ENCODE peak calls at places on chromosomes 13 and 19, in nine cellular contexts. T, A, Q, L, V, J, C, I and G are unnamed samples.

GRCh38 chr19:5114713-5115112 is 145.8 kb downstream of the KDM4B start:
- DNase-seq in L (no peak), V (no peak), T (no peak), C (no peak), J (no peak), Q (no peak), I (no peak), A (no peak), G (no peak)

GRCh38 chr19:33150852-33151518 is 19.1 kb downstream of the WDR88 start:
- DNase-seq in V (no peak), L (no peak), A (no peak), T (no peak), Q (no peak), J (no peak), C (no peak), I (no peak), G (no peak)

GRCh38 chr19:13195678-13196077 is 45.5 kb downstream of the IER2 start:
- DNase-seq in I (peak; percentile 90), C (peak; percentile 87), T (no peak), Q (peak; percentile 88), L (no peak), J (peak; percentile 46), A (no peak), V (peak; percentile 91), G (peak; percentile 77)

GRCh38 chr19:10919352-10920287 is 8.8 kb downstream of the YIPF2 start:
- DNase-seq in T (no peak), V (no peak), I (peak; percentile 21), A (no peak), J (no peak), L (no peak), Q (no peak), C (no peak), G (peak; percentile 20)

GRCh38 chr13:101013245-101013644 is 338.6 kb upstream of the TMTC4 start:
- DNase-seq in C (no peak), Q (no peak), J (no peak), L (no peak), T (no peak), A (no peak), V (no peak), I (no peak), G (no peak)

GRCh38 chr13:114309806-114310410 is 4.4 kb upstream of the CHAMP1 start:
- DNase-seq in C (no peak), L (no peak), Q (no peak), T (no peak), I (no peak), V (peak; percentile 11), J (no peak), A (no peak), G (no peak)

GRCh38 chr13:113373811-113374485 is 10.0 kb upstream of the GRTP1 start:
- DNase-seq in Q (no peak), T (no peak), C (no peak), J (no peak), L (no peak), I (no peak), V (no peak), A (no peak), G (no peak)

GRCh38 chr13:94917814-94918213 is 205.5 kb upstream of the SOX21 start:
- DNase-seq in J (no peak), T (no peak), L (no peak), C (peak; percentile 60), Q (no peak), A (no peak), V (peak; percentile 47), I (peak; percentile 40), G (no peak)

GRCh38 chr13:68749801-68750200 is 1357.8 kb upstream of the ATXN8OS start:
- DNase-seq in J (no peak), L (no peak), T (no peak), C (no peak), I (no peak), Q (no peak), V (no peak), A (no peak), G (no peak)

GRCh38 chr19:47310819-47311218 is 1.2 kb downstream of the C5AR1 start:
- DNase-seq in A (no peak), I (no peak), T (no peak), J (no peak), C (peak; percentile 23), L (peak; percentile 49), V (no peak), Q (no peak), G (no peak)

GRCh38 chr19:15124572-15125231 is 17.5 kb downstream of the SYDE1 start:
- DNase-seq in I (no peak), Q (peak; percentile 21), A (no peak), J (no peak), C (peak; percentile 73), T (no peak), L (no peak), V (peak; percentile 87), G (no peak)

GRCh38 chr13:51715613-51716012 is 88.3 kb downstream of the DHRS12 start:
- DNase-seq in J (no peak), Q (no peak), V (no peak), L (no peak), T (no peak), C (no peak), A (no peak), I (no peak), G (no peak)

DNA sequence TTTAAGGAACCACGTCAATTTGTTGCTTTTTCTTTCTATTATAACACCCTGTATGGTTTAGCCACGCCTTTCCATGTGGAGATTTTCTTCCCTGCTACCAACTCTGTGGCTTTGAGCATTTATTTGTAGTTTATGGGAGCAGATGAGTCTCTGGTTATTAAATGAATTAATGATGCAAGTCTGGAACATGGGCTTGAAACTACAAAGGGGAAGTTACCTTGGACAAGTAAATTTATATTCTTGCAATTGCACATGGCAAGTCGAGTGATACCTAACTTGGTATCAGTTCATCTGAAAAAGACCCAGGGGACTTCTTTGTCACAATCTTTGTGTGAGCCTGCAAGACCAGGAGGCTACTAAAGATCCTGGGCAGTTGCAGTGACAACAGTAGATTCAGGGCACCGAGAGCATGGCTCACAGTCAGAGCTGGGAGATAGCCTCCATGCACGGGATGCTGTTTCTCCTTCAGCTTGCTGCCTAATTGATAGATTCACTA is 24.4 kb downstream of the B3GLCT start:
- DNase-seq in A (no peak), T (no peak), I (no peak), L (no peak), J (no peak), Q (no peak), C (no peak), V (no peak), G (no peak)
- TF ChIP-seq CTCF in A (no peak), T (no peak), I (no peak), L (no peak), J (no peak), Q (no peak), C (no peak), V (no peak), G (no peak)

GRCh38 chr19:35479278-35479677 is 11.0 kb downstream of the KRTDAP start:
- DNase-seq in A (no peak), Q (no peak), I (no peak), L (no peak), C (no peak), J (no peak), T (no peak), V (no peak), G (no peak)

GRCh38 chr19:35478794-35479193 is 11.5 kb downstream of the KRTDAP start:
- DNase-seq in J (no peak), C (no peak), A (no peak), I (no peak), Q (no peak), L (no peak), T (no peak), V (no peak), G (no peak)

GRCh38 chr19:35471946-35472345 is 18.3 kb downstream of the KRTDAP start:
- DNase-seq in Q (no peak), A (no peak), C (no peak), T (no peak), V (no peak), I (no peak), L (no peak), J (no peak), G (no peak)

GRCh38 chr19:35474104-35474503 is 16.2 kb downstream of the KRTDAP start:
- DNase-seq in A (no peak), C (no peak), Q (no peak), I (no peak), L (no peak), T (no peak), J (no peak), V (no peak), G (no peak)

GRCh38 chr19:35476149-35476548 is 14.1 kb downstream of the KRTDAP start:
- DNase-seq in Q (peak; percentile 26), L (no peak), I (peak; percentile 62), C (no peak), V (peak; percentile 90), J (no peak), T (no peak), A (no peak), G (no peak)
- TF ChIP-seq CTCF in Q (peak; percentile 39), L (peak; percentile 35), I (peak; percentile 78), C (no peak), V (peak; percentile 78), J (no peak), T (peak; percentile 36), A (peak; percentile 49), G (no peak)

GRCh38 chr19:51015691-51016267 is 3.7 kb downstream of the KLK10 start:
- DNase-seq in J (no peak), L (no peak), C (no peak), A (no peak), V (no peak), Q (no peak), I (no peak), T (no peak), G (no peak)

GRCh38 chr19:51019544-51019925 is at the start of gene KLK10:
- DNase-seq in L (no peak), J (no peak), A (no peak), Q (no peak), I (no peak), V (no peak), T (no peak), C (no peak), G (no peak)

GRCh38 chr19:51014242-51014641 is 5.3 kb downstream of the KLK10 start:
- DNase-seq in T (no peak), C (no peak), I (no peak), J (no peak), Q (no peak), A (no peak), V (no peak), L (no peak), G (no peak)

GRCh38 chr19:51018745-51019543 is 565 bp downstream of the KLK10 start:
- DNase-seq in Q (no peak), J (no peak), C (peak; percentile 38), L (no peak), A (no peak), T (no peak), I (peak; percentile 59), V (peak; percentile 73), G (no peak)

GRCh38 chr19:51016798-51017683 is 2.5 kb downstream of the KLK10 start:
- DNase-seq in C (peak; percentile 69), I (peak; percentile 94), V (peak; percentile 94), A (no peak), T (no peak), Q (peak; percentile 53), J (peak; percentile 9), L (peak; percentile 98), G (peak; percentile 42)
- TF ChIP-seq CTCF in C (peak; percentile 62), I (peak; percentile 97), V (peak; percentile 96), A (peak; percentile 40), T (peak; percentile 81), Q (peak; percentile 72), J (no peak), L (peak; percentile 84), G (peak; percentile 36)

GRCh38 chr13:98083507-98083906 is 59.4 kb upstream of the FARP1 start:
- DNase-seq in L (no peak), I (no peak), Q (no peak), C (peak; percentile 11), T (peak; percentile 54), J (no peak), V (no peak), A (peak; percentile 95), G (no peak)
- TF ChIP-seq CTCF in L (no peak), I (no peak), Q (no peak), C (no peak), T (peak; percentile 3), J (no peak), V (no peak), A (peak; percentile 35), G (no peak)